ENCODE peak calls at places on chromosomes 16 and 17, in nine cellular contexts. I is activated CD4-positive, alpha-beta T cell treated with anti-CD3 and anti-CD28 coated beads for 24 hours; O is T-helper 1 cell; C is activated naive CD4-positive, alpha-beta T cell treated with anti-CD3 and anti-CD28 coated beads, Interleukin-2, amount 50 U/mL, for 16 hours; Q is effector CD4-positive, alpha-beta T cell; A is astrocyte of the spinal cord; S is nucleus accumbens; J is foreskin fibroblast; B is H54. M is an unnamed sample.
A peak's percentile ranks its signal among the peaks of the same experiment; 100 is the strongest.

GRCh38 chr16:88381820-88382451 is 823 bp upstream of the ZNF469 start:
- DNase-seq in C (peak; percentile 6), J (no peak), Q (no peak), I (no peak), A (no peak), O (no peak), S (no peak), B (no peak), M (no peak)

GRCh38 chr17:1173456-1174370 is 6.1 kb downstream of the ABR start:
- DNase-seq in A (no peak), C (no peak), B (no peak), Q (no peak), S (no peak), J (no peak), O (no peak), I (no peak), M (no peak)

GRCh38 chr17:8062435-8062806 is 23.6 kb downstream of the ALOX15B start:
- DNase-seq in Q (no peak), I (no peak), S (no peak), A (peak; percentile 41), B (no peak), J (no peak), O (no peak), C (no peak), M (no peak)

GRCh38 chr16:67928561-67929364 is 2.9 kb downstream of the CTRL start:
- DNase-seq in I (peak; percentile 64), J (no peak), B (peak; percentile 53), Q (peak; percentile 64), C (peak; percentile 81), S (peak; percentile 57), O (peak; percentile 69), A (peak; percentile 42), M (peak; percentile 51)

GRCh38 chr17:1347681-1348318 is 52.2 kb downstream of the YWHAE start:
- DNase-seq in A (peak; percentile 29), C (no peak), B (no peak), J (no peak), O (no peak), Q (no peak), S (no peak), I (no peak), M (no peak)

GRCh38 chr17:78875331-78875730 is 27.7 kb downstream of the CEP295NL start:
- DNase-seq in C (no peak), A (no peak), O (no peak), S (no peak), Q (no peak), B (no peak), I (no peak), J (no peak), M (no peak)

GRCh38 chr17:34254146-34254545 is 939 bp upstream of the CCL2 start:
- DNase-seq in B (no peak), J (peak; percentile 65), O (no peak), S (no peak), A (peak; percentile 64), C (no peak), Q (no peak), I (no peak), M (no peak)

GRCh38 chr17:44830359-44831269 is 527 bp upstream of the GJC1 start:
- DNase-seq in J (no peak), Q (no peak), I (no peak), O (no peak), A (peak; percentile 32), B (no peak), C (peak; percentile 25), S (no peak), M (no peak)

GRCh38 chr16:4771646-4772045 is 4.7 kb upstream of the ZNF500 start:
- DNase-seq in S (no peak), Q (no peak), B (no peak), J (no peak), C (no peak), O (no peak), I (no peak), A (no peak), M (no peak)

GRCh38 chr16:84518804-84519341 is 14.4 kb upstream of the MEAK7 start:
- DNase-seq in O (peak; percentile 50), A (no peak), B (no peak), C (peak; percentile 20), S (no peak), Q (peak; percentile 46), I (no peak), J (no peak), M (peak; percentile 33)

GRCh38 chr16:66476328-66477027 is 49.4 kb downstream of the BEAN1 start:
- DNase-seq in Q (no peak), I (peak; percentile 35), O (no peak), S (no peak), J (no peak), C (peak; percentile 66), B (peak; percentile 38), A (no peak), M (no peak)

GRCh38 chr16:72244853-72245252 is 72.9 kb upstream of the PMFBP1 start:
- DNase-seq in C (no peak), S (no peak), O (no peak), B (no peak), A (no peak), I (no peak), J (no peak), Q (no peak), M (no peak)

GRCh38 chr16:11315499-11315898 is 29.8 kb upstream of the RMI2 start:
- DNase-seq in A (peak; percentile 96), S (no peak), I (no peak), Q (no peak), J (no peak), O (no peak), B (peak; percentile 47), C (no peak), M (no peak)

GRCh38 chr16:30767767-30768465 is 5.8 kb downstream of the RNF40 start:
- DNase-seq in Q (no peak), C (no peak), J (no peak), A (no peak), B (no peak), O (no peak), S (no peak), I (no peak), M (no peak)

GRCh38 chr17:67431210-67432015 is 54.3 kb downstream of the PITPNC1 start:
- DNase-seq in S (no peak), I (no peak), J (peak; percentile 65), O (no peak), A (peak; percentile 88), C (no peak), Q (no peak), B (peak; percentile 74), M (no peak)

GRCh38 chr17:40560592-40561293 is 4.5 kb downstream of the CCR7 start:
- DNase-seq in C (peak; percentile 84), A (peak; percentile 89), I (peak; percentile 70), S (no peak), J (no peak), O (peak; percentile 61), Q (peak; percentile 72), B (no peak), M (peak; percentile 65)

GRCh38 chr17:36755586-36755985 is 154.2 kb downstream of the MRM1 start:
- DNase-seq in S (no peak), I (peak; percentile 18), Q (peak; percentile 8), O (peak; percentile 16), J (no peak), A (no peak), B (peak; percentile 47), C (peak; percentile 49), M (peak; percentile 25)

GRCh38 chr16:65661451-65661850 is 539.6 kb upstream of the CDH11 start:
- DNase-seq in O (no peak), J (no peak), I (no peak), Q (no peak), A (no peak), C (no peak), S (no peak), B (no peak), M (no peak)

GRCh38 chr17:17739388-17740066 is 58.3 kb downstream of the RAI1 start:
- DNase-seq in O (no peak), J (peak; percentile 71), Q (no peak), C (no peak), I (no peak), B (peak; percentile 96), A (peak; percentile 60), S (peak; percentile 79), M (no peak)

GRCh38 chr17:40341808-40342574 is 22.5 kb downstream of the GJD3 start:
- DNase-seq in A (peak; percentile 70), Q (no peak), O (no peak), I (no peak), J (no peak), B (no peak), S (peak; percentile 47), C (no peak), M (no peak)

GRCh38 chr17:72166040-72166439 is 45.2 kb downstream of the SOX9 start:
- DNase-seq in I (no peak), Q (no peak), J (no peak), O (no peak), C (no peak), B (no peak), A (no peak), S (no peak), M (no peak)

GRCh38 chr16:85899444-85899843 is 482 bp downstream of the IRF8 start:
- DNase-seq in Q (no peak), C (no peak), A (no peak), O (no peak), B (no peak), S (no peak), J (no peak), I (no peak), M (no peak)

GRCh38 chr17:70070297-70071027 is 4.6 kb upstream of the KCNJ16 start:
- DNase-seq in I (no peak), Q (no peak), A (peak; percentile 52), C (no peak), O (no peak), S (no peak), B (no peak), J (no peak), M (no peak)

GRCh38 chr16:3999479-3999868 is 116.8 kb downstream of the ADCY9 start:
- DNase-seq in J (peak; percentile 53), A (peak; percentile 63), O (no peak), I (no peak), C (no peak), B (no peak), Q (no peak), S (no peak), M (no peak)

GRCh38 chr16:51245306-51245705 is 94.2 kb upstream of the SALL1 start:
- DNase-seq in O (no peak), I (no peak), S (no peak), J (no peak), B (no peak), Q (no peak), A (no peak), C (no peak), M (no peak)

GRCh38 chr16:89653656-89654295 is 3.7 kb downstream of the CHMP1A start:
- DNase-seq in B (no peak), A (no peak), O (no peak), S (no peak), I (no peak), C (no peak), Q (no peak), J (no peak), M (no peak)

GRCh38 chr16:50496990-50497389 is 51.2 kb upstream of the NKD1 start:
- DNase-seq in C (no peak), J (no peak), S (no peak), I (no peak), B (no peak), O (no peak), A (no peak), Q (no peak), M (no peak)

GRCh38 chr17:12040478-12040877 is 19.8 kb downstream of the MAP2K4 start:
- DNase-seq in J (no peak), O (no peak), B (no peak), Q (no peak), I (no peak), C (no peak), A (no peak), S (no peak), M (no peak)

GRCh38 chr17:74408262-74408661 is 23.6 kb upstream of the GPRC5C start:
- DNase-seq in I (no peak), Q (no peak), B (no peak), A (no peak), C (no peak), J (no peak), O (no peak), S (no peak), M (no peak)

GRCh38 chr17:81184596-81184995 is 18.6 kb upstream of the AATK start:
- DNase-seq in B (no peak), S (no peak), I (no peak), O (no peak), J (no peak), A (no peak), C (no peak), Q (no peak), M (no peak)

GRCh38 chr17:5584383-5584951 is at the start of gene NLRP1:
- DNase-seq in I (peak; percentile 87), A (peak; percentile 90), J (peak; percentile 89), B (peak; percentile 84), O (peak; percentile 94), C (peak; percentile 93), Q (peak; percentile 94), S (peak; percentile 26), M (peak; percentile 90)